ENCODE peak calls at places on chromosomes 6 and 20, in five cellular contexts. V is activated naive CD4-positive, alpha-beta T cell treated with Interleukin-2 at 50 U/mL for 16 hours; Z is HEK293T; E is endothelial cell; J is hepatocyte. X is an unnamed sample.

GRCh38 chr20:31605902-31606677 is 1.0 kb downstream of the ID1 start:
- DNase-seq in V (peak), Z (no peak), E (no peak), J (peak), X (no peak)

GRCh38 chr6:105164418-105164817 is 15.4 kb downstream of the POPDC3 start:
- DNase-seq in V (no peak), Z (no peak), E (no peak), J (no peak), X (no peak)

GRCh38 chr20:54197621-54198604 is 10.0 kb upstream of the PFDN4 start:
- DNase-seq in V (no peak), Z (no peak), E (no peak), J (peak), X (no peak)

GRCh38 chr6:133671376-133671775 is 217.5 kb upstream of the TCF21 start:
- DNase-seq in V (no peak), Z (no peak), E (no peak), J (no peak), X (no peak)

GRCh38 chr6:41558033-41558807 is 12.0 kb downstream of the FOXP4 start:
- DNase-seq in V (no peak), Z (no peak), E (no peak), J (no peak), X (no peak)

GRCh38 chr6:163314791-163315404 is 99.6 kb upstream of the QKI start:
- DNase-seq in V (no peak), Z (no peak), E (no peak), J (no peak), X (no peak)

GRCh38 chr20:24916412-24916811 is 32.7 kb upstream of the CST7 start:
- DNase-seq in V (no peak), Z (no peak), E (no peak), J (no peak), X (no peak)

GRCh38 chr20:39795401-39796272 is 833.5 kb downstream of the DHX35 start:
- DNase-seq in V (no peak), Z (no peak), E (no peak), J (no peak), X (no peak)

GRCh38 chr20:1266167-1266973 is at the start of gene SNPH:
- DNase-seq in V (peak), Z (peak), E (peak), J (peak), X (peak)

GRCh38 chr6:52152070-52152423 is 34.1 kb upstream of the IL17A start:
- DNase-seq in V (no peak), Z (no peak), E (no peak), J (no peak), X (no peak)

GRCh38 chr20:32522775-32523612 is 62.1 kb downstream of the NOL4L start:
- DNase-seq in V (no peak), Z (no peak), E (no peak), J (no peak), X (no peak)

GRCh38 chr20:12913781-12914443 is 94.9 kb upstream of the SPTLC3 start:
- DNase-seq in V (no peak), Z (no peak), E (no peak), J (no peak), X (no peak)

GRCh38 chr6:116327803-116328527 is 42.8 kb upstream of the DSE start:
- DNase-seq in V (no peak), Z (peak), E (no peak), J (no peak), X (no peak)

GRCh38 chr6:150025201-150025917 is at the start of gene RAET1L:
- DNase-seq in V (peak), Z (no peak), E (no peak), J (peak), X (peak)

GRCh38 chr6:5213851-5214507 is 46.8 kb downstream of the LYRM4 start:
- DNase-seq in V (no peak), Z (no peak), E (no peak), J (no peak), X (no peak)

GRCh38 chr6:13112921-13113320 is 215.4 kb downstream of the TBC1D7 start:
- DNase-seq in V (no peak), Z (no peak), E (no peak), J (no peak), X (no peak)

GRCh38 chr6:161393839-161394364 is 120.0 kb upstream of the AGPAT4 start:
- DNase-seq in V (peak), Z (peak), E (peak), J (peak), X (peak)

GRCh38 chr6:142307963-142308748 is 6.3 kb downstream of the ADGRG6 start:
- DNase-seq in V (no peak), Z (no peak), E (no peak), J (no peak), X (no peak)

GRCh38 chr6:26197736-26198625 is 110.8 kb downstream of the HFE start:
- DNase-seq in V (peak), Z (no peak), E (no peak), J (peak), X (peak)

GRCh38 chr6:45655630-45656422 is 278.1 kb upstream of the SUPT3H start:
- DNase-seq in V (no peak), Z (no peak), E (no peak), J (peak), X (no peak)

GRCh38 chr6:166775180-166775922 is 148.3 kb upstream of the RPS6KA2 start:
- DNase-seq in V (peak), Z (peak), E (peak), J (peak), X (peak)

GRCh38 chr6:150456466-150456865 is 87.7 kb downstream of the IYD start:
- DNase-seq in V (no peak), Z (no peak), E (no peak), J (peak), X (no peak)

GRCh38 chr6:3294921-3295871 is 36.4 kb downstream of the PSMG4 start:
- DNase-seq in V (no peak), Z (no peak), E (no peak), J (peak), X (peak)

GRCh38 chr20:31872406-31872805 is 2.0 kb downstream of the TTLL9 start:
- DNase-seq in V (no peak), Z (no peak), E (no peak), J (no peak), X (no peak)

GRCh38 chr6:17473554-17473953 is 80.2 kb downstream of the CAP2 start:
- DNase-seq in V (no peak), Z (peak), E (no peak), J (no peak), X (no peak)

GRCh38 chr6:44268095-44268628 is 2.1 kb upstream of the TMEM151B start:
- DNase-seq in V (peak), Z (peak), E (peak), J (peak), X (peak)

GRCh38 chr6:160955508-160956295 is 35.9 kb upstream of the MAP3K4 start:
- DNase-seq in V (no peak), Z (no peak), E (no peak), J (no peak), X (no peak)

X was measured in activated effector memory CD4-positive, alpha-beta T cell treated with anti-CD3 and anti-CD28 coated beads, Interleukin-2, amount 50 U/mL, for 16 hours.